ENCODE peak calls at places on chromosomes 7 and 10, in seven cellular contexts. One of them, this sample, is unnamed.

GRCh38 chr7:132189881-132190280 is 386.4 kb downstream of the PLXNA4 start:
- DNase-seq in HTR-8/SVneo: no peak
- DNase-seq in iPS DF 19.7: no peak
- DNase-seq in pulmonary artery endothelial cell: no peak
- DNase-seq in mucosa of descending colon: no peak
- DNase-seq in Daoy: no peak
- DNase-seq in putamen: peak
- DNase-seq in this sample: no peak

GRCh38 chr10:34186013-34186412 is 629.1 kb downstream of the PARD3 start:
- DNase-seq in Daoy: no peak
- DNase-seq in mucosa of descending colon: no peak
- DNase-seq in putamen: no peak
- DNase-seq in pulmonary artery endothelial cell: no peak
- DNase-seq in HTR-8/SVneo: no peak
- DNase-seq in iPS DF 19.7: no peak
- DNase-seq in this sample: no peak

GRCh38 chr7:39754326-39755120 is 131.2 kb downstream of the RALA start:
- DNase-seq in HTR-8/SVneo: peak
- DNase-seq in mucosa of descending colon: no peak
- DNase-seq in putamen: no peak
- DNase-seq in pulmonary artery endothelial cell: peak
- DNase-seq in Daoy: peak
- DNase-seq in iPS DF 19.7: no peak
- DNase-seq in this sample: no peak

GRCh38 chr10:93921338-93921737 is 27.6 kb downstream of the SLC35G1 start:
- DNase-seq in mucosa of descending colon: peak
- DNase-seq in pulmonary artery endothelial cell: no peak
- DNase-seq in iPS DF 19.7: no peak
- DNase-seq in putamen: no peak
- DNase-seq in HTR-8/SVneo: no peak
- DNase-seq in Daoy: no peak
- DNase-seq in this sample: no peak

GRCh38 chr10:51862149-51862548 is 162.8 kb upstream of the CSTF2T start:
- DNase-seq in mucosa of descending colon: no peak
- DNase-seq in pulmonary artery endothelial cell: no peak
- DNase-seq in HTR-8/SVneo: no peak
- DNase-seq in Daoy: no peak
- DNase-seq in iPS DF 19.7: no peak
- DNase-seq in putamen: no peak
- DNase-seq in this sample: no peak

GRCh38 chr7:114175140-114175539 is 239.5 kb upstream of the FOXP2 start:
- DNase-seq in Daoy: peak
- DNase-seq in pulmonary artery endothelial cell: no peak
- DNase-seq in HTR-8/SVneo: no peak
- DNase-seq in iPS DF 19.7: no peak
- DNase-seq in mucosa of descending colon: no peak
- DNase-seq in putamen: no peak
- DNase-seq in this sample: no peak

GRCh38 chr7:110442386-110442837 is 648.5 kb upstream of the LRRN3 start:
- DNase-seq in putamen: no peak
- DNase-seq in iPS DF 19.7: peak
- DNase-seq in HTR-8/SVneo: peak
- DNase-seq in Daoy: no peak
- DNase-seq in mucosa of descending colon: peak
- DNase-seq in pulmonary artery endothelial cell: no peak
- DNase-seq in this sample: no peak

GRCh38 chr7:48411619-48412018 is 240.4 kb downstream of the ABCA13 start:
- DNase-seq in putamen: no peak
- DNase-seq in iPS DF 19.7: no peak
- DNase-seq in HTR-8/SVneo: no peak
- DNase-seq in mucosa of descending colon: no peak
- DNase-seq in pulmonary artery endothelial cell: no peak
- DNase-seq in Daoy: no peak
- DNase-seq in this sample: no peak

GRCh38 chr10:15485684-15486316 is 114.7 kb upstream of the FAM171A1 start:
- DNase-seq in HTR-8/SVneo: no peak
- DNase-seq in Daoy: peak
- DNase-seq in putamen: no peak
- DNase-seq in pulmonary artery endothelial cell: no peak
- DNase-seq in iPS DF 19.7: no peak
- DNase-seq in mucosa of descending colon: no peak
- DNase-seq in this sample: no peak

GRCh38 chr10:111093741-111094380 is 17.0 kb downstream of the ADRA2A start:
- DNase-seq in pulmonary artery endothelial cell: no peak
- DNase-seq in HTR-8/SVneo: no peak
- DNase-seq in iPS DF 19.7: no peak
- DNase-seq in mucosa of descending colon: no peak
- DNase-seq in putamen: no peak
- DNase-seq in Daoy: peak
- DNase-seq in this sample: no peak

GRCh38 chr7:2566890-2567662 is 8.3 kb downstream of the IQCE start:
- DNase-seq in HTR-8/SVneo: no peak
- DNase-seq in pulmonary artery endothelial cell: no peak
- DNase-seq in Daoy: no peak
- DNase-seq in mucosa of descending colon: peak
- DNase-seq in putamen: no peak
- DNase-seq in iPS DF 19.7: no peak
- DNase-seq in this sample: no peak

GRCh38 chr7:78370931-78371330 is 572.4 kb downstream of the PHTF2 start:
- DNase-seq in putamen: no peak
- DNase-seq in iPS DF 19.7: no peak
- DNase-seq in Daoy: no peak
- DNase-seq in HTR-8/SVneo: no peak
- DNase-seq in mucosa of descending colon: no peak
- DNase-seq in pulmonary artery endothelial cell: no peak
- DNase-seq in this sample: no peak

GRCh38 chr7:23593706-23594105 is 3.5 kb upstream of the CCDC126 start:
- DNase-seq in mucosa of descending colon: no peak
- DNase-seq in HTR-8/SVneo: no peak
- DNase-seq in pulmonary artery endothelial cell: no peak
- DNase-seq in iPS DF 19.7: no peak
- DNase-seq in putamen: no peak
- DNase-seq in Daoy: no peak
- DNase-seq in this sample: no peak

GRCh38 chr7:2862831-2863361 is 18.8 kb upstream of the GNA12 start:
- DNase-seq in pulmonary artery endothelial cell: no peak
- DNase-seq in iPS DF 19.7: no peak
- DNase-seq in HTR-8/SVneo: no peak
- DNase-seq in putamen: no peak
- DNase-seq in mucosa of descending colon: no peak
- DNase-seq in Daoy: peak
- DNase-seq in this sample: peak

GRCh38 chr10:31808258-31809218 is 120.1 kb downstream of the ARHGAP12 start:
- DNase-seq in putamen: peak
- DNase-seq in iPS DF 19.7: no peak
- DNase-seq in pulmonary artery endothelial cell: peak
- DNase-seq in HTR-8/SVneo: peak
- DNase-seq in mucosa of descending colon: peak
- DNase-seq in Daoy: peak
- DNase-seq in this sample: peak

GRCh38 chr7:4665661-4666060 is 16.4 kb upstream of the FOXK1 start:
- DNase-seq in HTR-8/SVneo: peak
- DNase-seq in putamen: no peak
- DNase-seq in mucosa of descending colon: no peak
- DNase-seq in iPS DF 19.7: no peak
- DNase-seq in Daoy: peak
- DNase-seq in pulmonary artery endothelial cell: no peak
- DNase-seq in this sample: no peak

GRCh38 chr7:150848111-150848510 is 4.2 kb upstream of the AOC1 start:
- DNase-seq in putamen: no peak
- DNase-seq in Daoy: no peak
- DNase-seq in HTR-8/SVneo: no peak
- DNase-seq in pulmonary artery endothelial cell: no peak
- DNase-seq in mucosa of descending colon: no peak
- DNase-seq in iPS DF 19.7: no peak
- DNase-seq in this sample: no peak

GRCh38 chr10:6702030-6702429 is 122.0 kb upstream of the PRKCQ start:
- DNase-seq in mucosa of descending colon: no peak
- DNase-seq in pulmonary artery endothelial cell: no peak
- DNase-seq in HTR-8/SVneo: no peak
- DNase-seq in iPS DF 19.7: no peak
- DNase-seq in Daoy: no peak
- DNase-seq in putamen: no peak
- DNase-seq in this sample: no peak

GRCh38 chr10:10780746-10781145 is 236.9 kb upstream of the CELF2 start:
- DNase-seq in iPS DF 19.7: no peak
- DNase-seq in pulmonary artery endothelial cell: no peak
- DNase-seq in Daoy: no peak
- DNase-seq in HTR-8/SVneo: no peak
- DNase-seq in mucosa of descending colon: no peak
- DNase-seq in putamen: no peak
- DNase-seq in this sample: no peak

GRCh38 chr7:96088579-96088978 is 233.3 kb downstream of the SLC25A13 start:
- DNase-seq in mucosa of descending colon: no peak
- DNase-seq in iPS DF 19.7: no peak
- DNase-seq in Daoy: no peak
- DNase-seq in putamen: no peak
- DNase-seq in pulmonary artery endothelial cell: peak
- DNase-seq in HTR-8/SVneo: no peak
- DNase-seq in this sample: no peak

GRCh38 chr10:131982185-131982756 is 548 bp upstream of the BNIP3 start:
- DNase-seq in Daoy: no peak
- DNase-seq in mucosa of descending colon: no peak
- DNase-seq in pulmonary artery endothelial cell: no peak
- DNase-seq in putamen: no peak
- DNase-seq in HTR-8/SVneo: no peak
- DNase-seq in iPS DF 19.7: no peak
- DNase-seq in this sample: no peak

GRCh38 chr10:68046642-68047041 is 28.4 kb downstream of the HERC4 start:
- DNase-seq in putamen: no peak
- DNase-seq in Daoy: no peak
- DNase-seq in iPS DF 19.7: no peak
- DNase-seq in mucosa of descending colon: no peak
- DNase-seq in HTR-8/SVneo: no peak
- DNase-seq in pulmonary artery endothelial cell: no peak
- DNase-seq in this sample: no peak

GRCh38 chr7:111174476-111174875 is 83.5 kb downstream of the LRRN3 start:
- DNase-seq in putamen: no peak
- DNase-seq in Daoy: no peak
- DNase-seq in mucosa of descending colon: no peak
- DNase-seq in iPS DF 19.7: no peak
- DNase-seq in HTR-8/SVneo: no peak
- DNase-seq in pulmonary artery endothelial cell: no peak
- DNase-seq in this sample: no peak

GRCh38 chr7:40873248-40873647 is 738.4 kb downstream of the SUGCT start:
- DNase-seq in Daoy: no peak
- DNase-seq in pulmonary artery endothelial cell: no peak
- DNase-seq in putamen: no peak
- DNase-seq in mucosa of descending colon: peak
- DNase-seq in iPS DF 19.7: no peak
- DNase-seq in HTR-8/SVneo: no peak
- DNase-seq in this sample: no peak

GRCh38 chr10:78442836-78443550 is 409.3 kb downstream of the RPS24 start:
- DNase-seq in HTR-8/SVneo: no peak
- DNase-seq in mucosa of descending colon: no peak
- DNase-seq in Daoy: no peak
- DNase-seq in iPS DF 19.7: no peak
- DNase-seq in putamen: no peak
- DNase-seq in pulmonary artery endothelial cell: no peak
- DNase-seq in this sample: no peak

GRCh38 chr10:24882047-24882698 is 70.2 kb downstream of the PRTFDC1 start:
- DNase-seq in Daoy: peak
- DNase-seq in HTR-8/SVneo: no peak
- DNase-seq in mucosa of descending colon: peak
- DNase-seq in pulmonary artery endothelial cell: no peak
- DNase-seq in putamen: no peak
- DNase-seq in iPS DF 19.7: no peak
- DNase-seq in this sample: no peak

GRCh38 chr7:36677769-36678435 is 46.4 kb downstream of the AOAH start:
- DNase-seq in pulmonary artery endothelial cell: no peak
- DNase-seq in mucosa of descending colon: no peak
- DNase-seq in Daoy: no peak
- DNase-seq in iPS DF 19.7: no peak
- DNase-seq in putamen: no peak
- DNase-seq in HTR-8/SVneo: no peak
- DNase-seq in this sample: no peak

This sample was measured in GDM1.